ENCODE peak calls at places on chromosome 19, in five cellular contexts. L is CD8-positive, alpha-beta T cell; D is neuronal stem cell; I is aorta; U is CD8-positive, alpha-beta memory T cell. O is an unnamed sample.

GRCh38 chr19:4622695-4623421 is 16.5 kb upstream of the TNFAIP8L1 start:
- DNase-seq in L (no peak), D (no peak), I (no peak), U (no peak), O (no peak)

GRCh38 chr19:13118424-13119193 is 545 bp downstream of the NACC1 start:
- DNase-seq in L (no peak), D (peak; percentile 71), I (peak; percentile 69), U (no peak), O (peak; percentile 65)

GRCh38 chr19:16404396-16404795 is 67.4 kb downstream of the EPS15L1 start:
- DNase-seq in L (no peak), D (no peak), I (no peak), U (no peak), O (no peak)

GRCh38 chr19:49848938-49849337 is 2.0 kb upstream of the PTOV1 start:
- DNase-seq in L (no peak), D (no peak), I (no peak), U (no peak), O (no peak)

GRCh38 chr19:41031926-41032325 is 40.8 kb downstream of the CYP2B6 start:
- DNase-seq in L (no peak), D (no peak), I (no peak), U (no peak), O (peak; percentile 23)

GRCh38 chr19:55647732-55648656 is at the start of gene CCDC106:
- DNase-seq in L (peak; percentile 32), D (peak; percentile 71), I (peak; percentile 79), U (peak; percentile 31), O (peak; percentile 86)

GRCh38 chr19:41354343-41354974 is 737 bp upstream of the TGFB1 start:
- DNase-seq in L (no peak), D (no peak), I (peak; percentile 60), U (no peak), O (no peak)

GRCh38 chr19:51799311-51799997 is 4.5 kb downstream of the FPR3 start:
- DNase-seq in L (no peak), D (no peak), I (peak; percentile 94), U (no peak), O (peak; percentile 91)

GRCh38 chr19:36140289-36141038 is 598 bp downstream of the CAPNS1 start:
- DNase-seq in L (peak; percentile 29), D (peak; percentile 36), I (peak; percentile 71), U (no peak), O (peak; percentile 65)

GRCh38 chr19:45882652-45883585 is 3.0 kb downstream of the IRF2BP1 start:
- DNase-seq in L (peak; percentile 66), D (peak; percentile 79), I (peak; percentile 88), U (peak; percentile 76), O (peak; percentile 92)

GRCh38 chr19:58181902-58182576 is 822 bp upstream of the ZNF274 start:
- DNase-seq in L (peak; percentile 33), D (no peak), I (peak; percentile 59), U (peak; percentile 44), O (peak; percentile 9)

GRCh38 chr19:48868196-48868886 is at the start of gene PLEKHA4:
- DNase-seq in L (no peak), D (no peak), I (peak; percentile 89), U (no peak), O (peak; percentile 76)

GRCh38 chr19:8631425-8631819 is 989 bp downstream of the NFILZ start:
- DNase-seq in L (no peak), D (peak; percentile 48), I (peak; percentile 84), U (no peak), O (peak; percentile 49)

GRCh38 chr19:16737909-16738308 is 18.3 kb downstream of the NWD1 start:
- DNase-seq in L (no peak), D (no peak), I (no peak), U (no peak), O (no peak)

GRCh38 chr19:38657633-38658222 is 10.3 kb downstream of the ACTN4 start:
- DNase-seq in L (no peak), D (no peak), I (no peak), U (no peak), O (peak; percentile 76)

GRCh38 chr19:40571831-40572495 is 4.7 kb upstream of the SHKBP1 start:
- DNase-seq in L (no peak), D (no peak), I (no peak), U (no peak), O (no peak)

GRCh38 chr19:10421240-10421948 is 1.1 kb downstream of the PDE4A start:
- DNase-seq in L (no peak), D (no peak), I (no peak), U (no peak), O (no peak)

GRCh38 chr19:35143231-35143715 is at the start of gene FXYD7:
- DNase-seq in L (no peak), D (no peak), I (no peak), U (peak; percentile 44), O (no peak)

GRCh38 chr19:3710265-3710812 is 2.2 kb downstream of the TJP3 start:
- DNase-seq in L (no peak), D (no peak), I (peak; percentile 92), U (no peak), O (peak; percentile 19)

GRCh38 chr19:41218615-41219507 is at the start of gene AXL:
- DNase-seq in L (no peak), D (peak; percentile 86), I (peak; percentile 90), U (no peak), O (peak; percentile 88)

GRCh38 chr19:15332311-15332996 is at the start of gene BRD4:
- DNase-seq in L (peak; percentile 67), D (peak; percentile 74), I (peak; percentile 80), U (peak; percentile 68), O (peak; percentile 86)

GRCh38 chr19:37926255-37926654 is 19.2 kb downstream of the SIPA1L3 start:
- DNase-seq in L (no peak), D (no peak), I (no peak), U (no peak), O (no peak)

GRCh38 chr19:14475251-14476073 is at the start of gene PTGER1:
- DNase-seq in L (peak; percentile 13), D (no peak), I (no peak), U (no peak), O (peak; percentile 39)

GRCh38 chr19:37970699-37971098 is 63.7 kb downstream of the SIPA1L3 start:
- DNase-seq in L (no peak), D (no peak), I (no peak), U (no peak), O (no peak)

DNA sequence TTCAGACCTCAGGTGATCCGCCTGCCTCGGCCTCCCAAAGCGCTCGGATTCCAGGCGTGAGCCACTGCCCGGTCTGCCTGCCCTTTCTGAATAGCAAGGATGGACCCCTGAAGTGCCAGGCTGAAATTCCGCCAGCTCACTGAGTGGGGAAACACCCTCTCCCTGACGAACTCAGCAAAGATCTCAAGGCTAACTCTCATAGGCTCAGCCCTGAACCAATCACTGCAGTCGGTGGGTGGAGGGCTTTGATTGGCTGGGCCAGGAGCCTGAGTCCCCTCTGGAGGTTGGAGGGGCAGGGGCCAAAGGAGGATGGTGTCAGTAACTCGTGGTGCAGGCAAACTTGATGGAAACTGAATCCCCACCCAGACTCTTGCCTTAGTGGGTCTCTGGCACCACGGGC is 11.2 kb upstream of the COMP start:
- DNase-seq in L (no peak), D (no peak), I (no peak), U (no peak), O (no peak)
- H3K36me3 ChIP-seq in L (no peaks in the 10 kb centered on the region), D (no peaks in the 10 kb centered on the region), I (no peaks in the 10 kb centered on the region), U (no peaks in the 10 kb centered on the region), O (no peaks in the 10 kb centered on the region)

GRCh38 chr19:2546128-2547032 is 70.5 kb downstream of the GADD45B start:
- DNase-seq in L (no peak), D (peak; percentile 67), I (peak; percentile 94), U (no peak), O (no peak)
- H3K4me1 ChIP-seq in L (peaks cover 15% of the 10 kb centered on the region), D (peaks cover 26% of the 10 kb centered on the region), I (no peaks in the 10 kb centered on the region), U (peaks cover 10% of the 10 kb centered on the region), O (peaks cover 50% of the 10 kb centered on the region)

GRCh38 chr19:29724102-29724641 is 9.1 kb upstream of the C19orf12 start:
- DNase-seq in L (no peak), D (peak; percentile 30), I (no peak), U (no peak), O (peak; percentile 47)
- H3K36me3 ChIP-seq in L (no peaks in the 10 kb centered on the region), D (no peaks in the 10 kb centered on the region), I (no peaks in the 10 kb centered on the region), U (no peaks in the 10 kb centered on the region), O (no peaks in the 10 kb centered on the region)

GRCh38 chr19:5934779-5935472 is 20.9 kb downstream of the CAPS start:
- DNase-seq in L (no peak), D (no peak), I (no peak), U (no peak), O (peak; percentile 88)
- H3K4me1 ChIP-seq in L (no peaks in the 10 kb centered on the region), D (no peaks in the 10 kb centered on the region), I (no peaks in the 10 kb centered on the region), U (no peaks in the 10 kb centered on the region), O (peaks cover 21% of the 10 kb centered on the region)

GRCh38 chr19:47381653-47382279 is 32.7 kb downstream of the DHX34 start:
- DNase-seq in L (peak; percentile 18), D (no peak), I (no peak), U (peak; percentile 21), O (no peak)
- H3K36me3 ChIP-seq in L (peaks cover 15% of the 10 kb centered on the region), D (peaks cover 36% of the 10 kb centered on the region), I (peaks cover 9% of the 10 kb centered on the region), U (peaks cover 15% of the 10 kb centered on the region), O (peaks cover 47% of the 10 kb centered on the region)

GRCh38 chr19:1856698-1857603 is 6.4 kb downstream of the KLF16 start:
- DNase-seq in L (no peak), D (no peak), I (peak; percentile 91), U (peak; percentile 42), O (peak; percentile 80)
- H3K4me1 ChIP-seq in L (peaks cover 95% of the 10 kb centered on the region), D (peaks cover 52% of the 10 kb centered on the region), I (no peaks in the 10 kb centered on the region), U (peaks cover 81% of the 10 kb centered on the region), O (peaks cover 41% of the 10 kb centered on the region)

DNA sequence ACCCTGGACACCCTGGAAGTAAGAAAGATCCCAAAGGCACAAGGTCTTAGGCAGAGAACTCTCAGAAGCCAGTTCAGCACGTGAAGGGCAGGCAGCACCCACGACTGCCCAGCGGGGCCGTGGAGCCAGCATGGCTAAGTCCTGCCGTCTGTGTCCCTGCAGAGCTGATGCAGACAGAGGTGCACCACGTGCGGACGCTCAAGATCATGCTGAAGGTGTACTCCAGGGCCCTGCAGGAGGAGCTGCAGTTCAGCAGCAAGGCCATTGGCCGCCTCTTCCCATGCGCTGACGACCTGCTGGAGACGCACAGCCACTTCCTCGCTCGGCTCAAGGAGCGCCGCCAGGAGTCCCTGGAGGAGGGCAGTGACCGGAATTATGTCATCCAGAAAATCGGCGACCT is 44.8 kb downstream of the PEX11G start:
- DNase-seq in L (no peak), D (no peak), I (no peak), U (no peak), O (no peak)
- H3K36me3 ChIP-seq in L (peaks cover 67% of the 10 kb centered on the region), D (peaks cover 28% of the 10 kb centered on the region), I (no peaks in the 10 kb centered on the region), U (peaks cover 70% of the 10 kb centered on the region), O (peaks cover 52% of the 10 kb centered on the region)

DNA sequence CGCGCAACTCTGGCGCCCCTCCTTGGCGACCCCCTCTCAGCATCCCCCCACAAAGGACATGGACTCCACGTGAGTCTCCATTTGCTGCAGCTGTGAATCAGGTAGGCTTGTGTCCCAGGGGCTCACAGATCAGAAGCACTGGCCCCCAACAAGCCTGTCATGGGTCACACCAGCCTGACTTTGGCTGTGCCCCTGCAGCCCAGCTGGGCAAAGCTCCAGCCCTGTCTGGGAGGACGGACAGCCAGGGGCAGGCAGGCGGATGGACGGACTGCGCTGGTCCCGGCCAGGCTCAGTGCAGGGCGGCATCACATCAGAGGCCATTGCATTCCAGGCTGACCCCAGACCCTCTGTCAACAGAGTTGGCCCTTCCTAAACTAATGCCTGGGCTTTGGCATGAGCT is 28.4 kb upstream of the ISYNA1 start:
- DNase-seq in L (no peak), D (no peak), I (peak; percentile 50), U (no peak), O (no peak)
- H3K4me1 ChIP-seq in L (peaks cover 8% of the 10 kb centered on the region), D (peaks cover 9% of the 10 kb centered on the region), I (no peaks in the 10 kb centered on the region), U (no peaks in the 10 kb centered on the region), O (peaks cover 33% of the 10 kb centered on the region)